ENCODE peak calls at places on chromosomes 13 and 19, in nine cellular contexts. O is mesendoderm, T is GM12865, M is AG04450, E is bronchial epithelial cell, W is fibroblast of mammary gland, Y is cardiac muscle cell, F is BE2C, A is SK-N-SH. Z is an unnamed sample.

GRCh38 chr13:91554101-91554500 is 155.7 kb downstream of the GPC5 start:
- DNase-seq in M (no peak), O (no peak), E (no peak), T (no peak), F (no peak), A (no peak), W (no peak), Y (no peak), Z (no peak)

GRCh38 chr19:58460039-58460438 is 6.8 kb upstream of the ZNF324 start:
- DNase-seq in M (no peak), E (peak), O (no peak), A (no peak), W (no peak), T (no peak), F (no peak), Y (no peak), Z (no peak)

GRCh38 chr13:48231080-48231479 is 1.9 kb upstream of the ITM2B start:
- DNase-seq in Y (no peak), F (no peak), T (no peak), M (no peak), O (no peak), A (no peak), W (no peak), E (no peak), Z (no peak)

GRCh38 chr19:47701717-47702552 is 11.3 kb upstream of the EHD2 start:
- DNase-seq in E (no peak), Y (no peak), M (no peak), W (no peak), T (no peak), F (no peak), O (no peak), A (no peak), Z (no peak)

GRCh38 chr13:97307882-97308624 is 85.9 kb downstream of the MBNL2 start:
- DNase-seq in F (peak), W (peak), Y (peak), M (no peak), E (peak), A (peak), O (peak), T (no peak), Z (peak)

GRCh38 chr19:10269333-10270179 is 1.4 kb upstream of the ICAM1 start:
- DNase-seq in W (peak), F (peak), T (peak), Y (peak), M (no peak), O (peak), E (peak), A (peak), Z (peak)

GRCh38 chr13:21426238-21426637 is 32.9 kb downstream of the ZDHHC20 start:
- DNase-seq in E (no peak), O (no peak), F (no peak), W (no peak), A (no peak), M (no peak), Y (no peak), T (peak), Z (no peak)

GRCh38 chr19:35714601-35715354 is 3.0 kb upstream of the KMT2B start:
- DNase-seq in W (no peak), T (peak), Y (no peak), E (no peak), O (peak), M (no peak), F (no peak), A (no peak), Z (no peak)

GRCh38 chr19:50178859-50179537 is 15.9 kb upstream of the IZUMO2 start:
- DNase-seq in O (no peak), Y (no peak), T (peak), A (no peak), W (peak), F (no peak), M (no peak), E (no peak), Z (no peak)

GRCh38 chr13:33678906-33679657 is 138.9 kb upstream of the RFC3 start:
- DNase-seq in T (peak), M (no peak), Y (no peak), A (no peak), W (peak), E (peak), O (peak), F (peak), Z (peak)

GRCh38 chr13:46679369-46680180 is 117.4 kb downstream of the ESD start:
- DNase-seq in O (no peak), E (no peak), F (peak), T (peak), M (no peak), Y (no peak), A (peak), W (peak), Z (peak)

GRCh38 chr19:12733369-12733896 is 1.1 kb downstream of the TRIR start:
- DNase-seq in W (peak), E (peak), F (peak), M (no peak), O (peak), Y (no peak), A (peak), T (peak), Z (peak)

GRCh38 chr13:97385854-97386253 is 48.1 kb upstream of the RAP2A start:
- DNase-seq in A (no peak), W (no peak), E (peak), F (no peak), T (no peak), M (no peak), O (no peak), Y (no peak), Z (no peak)

GRCh38 chr19:10142701-10143375 is 23.1 kb upstream of the EIF3G start:
- DNase-seq in F (no peak), O (no peak), E (peak), T (no peak), A (no peak), Y (no peak), M (no peak), W (no peak), Z (no peak)

GRCh38 chr13:67509039-67509438 is 278.9 kb upstream of the PCDH9 start:
- DNase-seq in A (no peak), F (no peak), T (no peak), Y (no peak), E (no peak), W (no peak), M (no peak), O (peak), Z (peak)

GRCh38 chr19:18156841-18157464 is 4.0 kb downstream of the PIK3R2 start:
- DNase-seq in F (peak), E (peak), Y (peak), M (peak), W (peak), T (no peak), O (no peak), A (peak), Z (peak)

GRCh38 chr13:95226051-95226450 is 75.2 kb downstream of the ABCC4 start:
- DNase-seq in A (no peak), E (peak), T (peak), O (no peak), Y (no peak), M (no peak), W (no peak), F (no peak), Z (no peak)

GRCh38 chr13:89695343-89696257 is 1651.9 kb upstream of the MIR17HG start:
- DNase-seq in Y (peak), O (peak), E (peak), A (peak), F (peak), T (peak), W (peak), M (peak), Z (no peak)

GRCh38 chr13:40178130-40178529 is 488.3 kb downstream of the FOXO1 start:
- DNase-seq in A (no peak), T (no peak), M (no peak), E (no peak), Y (no peak), F (no peak), W (no peak), O (no peak), Z (no peak)

GRCh38 chr13:48571121-48571901 is 38.4 kb upstream of the RCBTB2 start:
- DNase-seq in M (peak), O (no peak), F (no peak), T (no peak), W (peak), Y (peak), E (peak), A (no peak), Z (no peak)

GRCh38 chr13:37899753-37900152 is 30.2 kb upstream of the TRPC4 start:
- DNase-seq in E (no peak), M (no peak), F (no peak), Y (no peak), A (no peak), O (no peak), W (no peak), T (no peak), Z (peak)

GRCh38 chr19:11089254-11090013 is at the start of gene LDLR:
- DNase-seq in O (peak), Y (peak), T (peak), E (peak), W (peak), M (peak), F (peak), A (peak), Z (peak)

GRCh38 chr19:13398780-13399726 is 107.2 kb downstream of the CACNA1A start:
- DNase-seq in E (peak), W (peak), T (no peak), Y (no peak), F (peak), A (no peak), M (peak), O (no peak), Z (peak)

DNA sequence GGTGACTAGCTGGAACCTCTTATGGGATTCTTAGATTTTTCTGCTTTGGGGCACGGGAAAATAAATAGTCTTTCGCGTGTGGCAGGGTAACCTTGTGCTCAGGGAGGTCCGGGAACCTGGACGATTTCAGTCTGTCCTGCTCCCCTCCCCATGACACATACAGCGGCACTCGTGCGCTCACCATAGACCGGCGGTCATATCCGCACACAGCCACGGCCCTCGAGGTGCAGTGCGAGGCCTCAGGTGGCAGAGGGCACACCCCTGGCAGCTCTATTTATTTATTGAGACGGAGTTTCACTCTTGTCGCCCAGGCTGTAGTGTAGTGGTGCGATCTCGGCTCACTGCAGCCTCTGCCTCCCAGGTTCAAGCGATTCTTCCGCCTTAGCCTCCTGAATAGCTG is 3.0 kb downstream of the ONECUT3 start:
- DNase-seq in E (no peak), M (no peak), O (no peak), W (no peak), Y (no peak), A (no peak), T (no peak), F (no peak), Z (no peak)
- H3K4me3 ChIP-seq in E (no peak), M (no peak), O (no peak), W (no peak), Y (no peak), A (no peak), T (no peak), F (no peak), Z (no peak)

GRCh38 chr19:38684078-38684861 is 36.8 kb downstream of the ACTN4 start:
- DNase-seq in M (no peak), O (peak), A (no peak), W (peak), T (peak), Y (no peak), F (no peak), E (peak), Z (peak)

GRCh38 chr19:38683393-38684077 is 36.1 kb downstream of the ACTN4 start:
- DNase-seq in Y (peak), M (no peak), A (no peak), T (peak), O (peak), E (peak), F (peak), W (peak), Z (peak)

GRCh38 chr19:38682872-38683392 is 35.5 kb downstream of the ACTN4 start:
- DNase-seq in Y (no peak), A (no peak), T (no peak), E (no peak), M (no peak), O (no peak), F (no peak), W (no peak), Z (no peak)

GRCh38 chr19:38679839-38680238 is 32.4 kb downstream of the ACTN4 start:
- DNase-seq in T (no peak), E (peak), O (no peak), A (no peak), Y (no peak), W (peak), M (no peak), F (no peak), Z (no peak)

GRCh38 chr19:38682195-38682867 is 34.9 kb downstream of the ACTN4 start:
- DNase-seq in A (no peak), E (no peak), W (no peak), O (no peak), F (no peak), T (no peak), Y (no peak), M (no peak), Z (no peak)
- H3K4me3 ChIP-seq in A (no peak), E (no peak), W (no peak), O (no peak), F (no peak), T (no peak), Y (no peak), M (no peak), Z (no peak)

DNA sequence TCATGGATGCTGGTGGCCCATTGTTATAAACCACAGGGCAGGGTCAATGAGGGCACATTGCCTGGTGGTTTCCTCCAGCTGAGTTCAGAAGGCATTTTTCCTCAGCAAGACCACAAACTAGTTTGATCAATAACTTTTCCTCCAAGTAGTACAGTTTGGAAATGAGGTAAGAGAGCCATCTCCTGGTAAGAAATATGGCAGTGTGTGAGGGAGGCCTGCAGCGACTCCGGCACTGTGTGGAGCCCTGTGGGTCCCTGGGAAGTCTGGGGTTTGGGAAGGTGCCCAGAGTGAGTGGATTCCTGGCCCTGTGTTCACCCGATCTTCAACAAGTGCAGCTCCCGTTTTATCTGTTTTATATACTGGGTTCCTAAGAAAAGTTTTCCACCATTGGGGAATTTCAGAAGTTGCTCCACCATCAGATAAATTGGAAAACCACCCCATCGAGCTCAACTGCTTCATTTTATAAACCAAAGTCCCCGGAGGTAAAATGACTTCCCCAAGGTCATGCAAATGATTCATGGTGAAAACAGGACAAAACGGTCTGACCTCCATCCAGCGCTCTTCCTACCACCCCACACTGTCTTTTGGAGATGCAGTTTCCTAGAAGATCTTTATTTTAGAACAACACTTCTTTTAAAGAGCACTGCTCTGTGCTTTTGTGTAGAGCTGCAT is 148.4 kb downstream of the KATNAL1 start:
- DNase-seq in O (no peak), T (peak), W (peak), E (no peak), F (no peak), Y (no peak), M (peak), A (no peak), Z (peak)
- H3K4me3 ChIP-seq in O (no peak), T (no peak), W (no peak), E (no peak), F (no peak), Y (no peak), M (no peak), A (no peak), Z (no peak)

DNA sequence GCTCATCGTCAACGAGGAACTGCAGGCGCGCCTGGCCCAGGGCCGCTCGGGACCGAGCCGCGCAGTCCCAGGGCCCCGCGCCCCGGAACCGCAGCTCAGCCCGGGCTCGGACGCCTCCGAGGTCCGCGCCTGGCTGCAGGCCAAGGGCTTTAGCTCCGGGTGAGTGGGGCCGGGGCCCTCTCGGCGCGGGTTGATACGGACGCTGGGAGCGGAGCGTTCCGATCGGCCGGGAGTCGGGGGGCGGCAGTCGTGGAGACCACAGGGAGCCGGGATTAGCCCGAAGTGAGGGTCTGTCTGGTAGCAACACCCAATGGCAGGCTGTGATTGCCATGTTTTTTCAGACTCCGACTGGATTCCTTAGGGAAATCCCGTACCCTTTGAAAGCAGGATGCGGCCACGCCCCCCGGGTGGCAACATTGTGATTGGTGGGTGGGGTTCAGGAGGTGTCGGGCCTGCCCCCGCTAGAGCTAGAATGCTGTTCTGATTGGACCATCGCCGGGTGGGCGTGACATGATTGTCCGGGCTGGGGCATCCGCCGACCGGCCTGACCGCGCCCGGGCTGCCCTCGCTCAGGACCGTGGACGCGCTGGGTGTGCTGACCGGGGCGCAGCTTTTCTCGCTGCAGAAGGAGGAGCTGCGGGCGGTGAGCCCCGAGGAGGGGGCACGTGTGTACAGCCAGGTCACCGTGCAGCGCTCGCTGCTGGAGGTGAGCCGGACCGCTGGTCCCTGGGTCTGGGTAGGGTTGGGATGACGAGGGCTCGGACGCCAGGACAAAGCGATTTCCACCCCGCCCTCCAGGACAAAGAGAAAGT is 11.3 kb downstream of the EPS8L1 start:
- DNase-seq in E (peak), O (peak), M (peak), A (peak), W (peak), Y (peak), T (peak), F (peak), Z (no peak)
- H3K4me3 ChIP-seq in E (peak), O (peak), M (peak), A (no peak), W (peak), Y (peak), T (no peak), F (peak), Z (no peak)

GRCh38 chr19:46404884-46405658 is 8.3 kb downstream of the CCDC8 start:
- DNase-seq in W (peak), M (no peak), Y (peak), A (no peak), F (no peak), T (no peak), O (peak), E (no peak), Z (no peak)
- H3K4me3 ChIP-seq in W (no peak), M (no peak), Y (no peak), A (no peak), F (no peak), T (no peak), O (no peak), E (peak), Z (no peak)

DNA sequence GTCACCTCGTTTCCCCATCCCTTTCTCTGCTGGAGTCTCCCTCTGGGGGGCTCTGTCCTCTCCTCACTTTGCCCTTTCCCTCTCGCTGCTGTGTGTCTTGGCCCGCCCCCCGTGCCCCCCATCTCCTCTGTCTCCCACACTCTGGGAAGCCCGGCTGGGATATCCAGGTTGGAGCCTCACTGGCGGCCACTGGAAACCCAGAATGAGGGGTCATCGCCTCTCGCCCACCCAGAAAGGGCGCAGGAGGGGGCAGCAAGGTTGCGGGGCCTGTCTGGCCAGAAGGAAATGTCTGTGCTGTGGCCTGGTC is 15.6 kb downstream of the CCDC97 start:
- DNase-seq in M (no peak), W (no peak), O (no peak), F (no peak), A (no peak), T (no peak), E (no peak), Y (no peak), Z (no peak)
- H3K4me3 ChIP-seq in M (peak), W (peak), O (no peak), F (peak), A (peak), T (no peak), E (peak), Y (no peak), Z (peak)

DNA sequence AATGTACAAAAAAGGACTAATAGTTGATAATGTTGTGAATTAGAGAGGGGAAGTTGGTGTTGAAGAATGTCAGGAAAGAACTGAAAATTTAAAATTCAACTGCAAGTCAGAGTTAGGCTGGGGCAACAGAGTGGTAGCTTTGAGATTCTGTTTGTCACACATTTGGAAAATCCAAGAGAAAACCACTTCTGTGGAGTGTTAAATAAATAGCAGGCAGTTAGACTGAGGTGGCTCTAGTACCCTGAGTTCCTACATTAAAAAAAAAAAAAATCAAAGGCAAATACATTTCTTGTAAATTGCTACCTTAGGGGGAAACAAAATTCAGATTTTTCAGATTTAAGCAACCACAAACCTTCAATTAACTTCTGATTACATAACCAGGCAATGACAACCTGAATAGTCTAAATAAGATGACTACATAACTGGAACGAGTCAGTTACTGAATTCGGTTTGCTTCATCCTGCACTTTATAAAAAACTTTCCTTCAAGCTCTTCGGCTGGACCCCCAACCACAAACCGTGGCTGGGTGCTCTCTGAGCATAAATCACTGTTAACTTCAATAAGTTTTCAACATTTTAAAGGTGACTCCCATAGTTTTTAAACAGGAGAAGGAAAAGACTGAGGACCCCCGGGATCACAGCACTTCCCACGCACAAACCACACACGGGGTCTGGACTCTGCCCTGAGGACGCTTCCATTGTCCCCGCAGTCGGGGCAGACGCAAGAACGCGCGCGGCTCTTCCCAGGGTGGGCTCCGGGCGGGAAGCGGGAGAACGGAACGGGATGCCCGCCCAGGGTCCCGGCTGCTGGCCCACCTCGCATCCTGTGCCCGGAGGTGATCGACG is 725 bp downstream of the ZNF682 start:
- DNase-seq in A (no peak), W (peak), Y (no peak), F (no peak), T (no peak), M (no peak), E (peak), O (no peak), Z (no peak)
- H3K4me3 ChIP-seq in A (peak), W (peak), Y (peak), F (peak), T (peak), M (peak), E (peak), O (peak), Z (peak)

DNA sequence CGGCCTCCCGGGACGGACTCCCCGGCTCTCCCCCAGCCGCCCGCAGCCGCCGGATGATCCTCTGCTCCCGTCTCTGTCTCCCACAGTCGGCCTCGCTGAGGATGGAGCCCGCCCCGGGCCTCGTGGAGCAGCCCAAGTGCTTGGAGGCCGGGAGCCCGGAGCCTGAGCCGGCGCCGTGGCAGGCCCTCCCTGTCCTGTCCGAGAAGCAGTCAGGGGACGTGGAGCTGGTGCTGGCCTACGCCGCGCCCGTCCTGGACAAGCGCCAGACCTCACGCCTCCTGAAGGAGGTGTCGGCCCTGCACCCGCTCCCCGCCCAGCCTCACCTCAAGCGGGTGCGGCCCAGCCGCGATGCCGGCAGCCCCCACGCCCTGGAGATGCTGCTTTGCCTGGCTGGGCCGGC is 6.8 kb downstream of the ADAT3 start:
- DNase-seq in M (no peak), T (no peak), A (no peak), F (no peak), E (no peak), O (no peak), Y (no peak), W (no peak), Z (no peak)
- H3K4me3 ChIP-seq in M (no peak), T (no peak), A (no peak), F (no peak), E (no peak), O (no peak), Y (no peak), W (no peak), Z (no peak)

Z was measured in MG63.